ENCODE peak calls at places on chromosomes 6 and 20, in ten cellular contexts. K is activated naive CD4-positive, alpha-beta T cell treated with anti-CD3 and anti-CD28 coated beads, Interleukin-2, amount 50 U/mL, for 16 hours; M is tibial nerve; E is posterior vena cava; D is psoas muscle; S is ELR; P is stimulated activated effector memory CD8-positive, alpha-beta T cell treated with anti-CD3 and anti-CD28 coated beads, Interleukin-12 subunit alpha, Interleukin-12 subunit beta, amount 100 ng/mL, for 72 hours; Y is activated T-cell treated with anti-CD3 and anti-CD28 coated beads for 4 hours; V is H4; U is fibroblast of pulmonary artery. W is an unnamed sample.
A peak's percentile ranks its signal among the peaks of the same experiment; 100 is the strongest.

GRCh38 chr6:132730560-132730959 is 16.7 kb upstream of the VNN1 start:
- DNase-seq in K (no peak), M (no peak), E (no peak), D (no peak), S (peak; percentile 93), P (no peak), Y (no peak), V (peak; percentile 74), U (peak; percentile 26), W (peak; percentile 55)

GRCh38 chr6:98054453-98054852 is 771.4 kb upstream of the MMS22L start:
- DNase-seq in K (no peak), M (no peak), E (no peak), D (no peak), S (peak; percentile 2), P (no peak), Y (no peak), V (peak; percentile 13), U (peak; percentile 0), W (no peak)

GRCh38 chr6:91498576-91498975 is 911.7 kb upstream of the MAP3K7 start:
- DNase-seq in K (no peak), M (no peak), E (no peak), D (no peak), S (no peak), P (no peak), Y (no peak), V (no peak), U (no peak), W (no peak)

GRCh38 chr20:24831232-24831631 is 117.8 kb upstream of the CST7 start:
- DNase-seq in K (no peak), M (no peak), E (no peak), D (no peak), S (no peak), P (no peak), Y (no peak), V (no peak), U (no peak), W (no peak)

GRCh38 chr20:5400164-5400762 is 83.5 kb upstream of the PROKR2 start:
- DNase-seq in K (no peak), M (no peak), E (no peak), D (no peak), S (peak; percentile 19), P (no peak), Y (no peak), V (no peak), U (peak; percentile 46), W (peak; percentile 2)

GRCh38 chr6:120147218-120147871 is 797.8 kb upstream of the MAN1A1 start:
- DNase-seq in K (no peak), M (no peak), E (peak; percentile 16), D (no peak), S (no peak), P (no peak), Y (no peak), V (no peak), U (no peak), W (no peak)

GRCh38 chr6:327538-328183 is 35.4 kb downstream of the DUSP22 start:
- DNase-seq in K (no peak), M (peak; percentile 17), E (peak; percentile 84), D (no peak), S (peak; percentile 3), P (no peak), Y (no peak), V (no peak), U (peak; percentile 27), W (peak; percentile 72)

GRCh38 chr20:3798405-3798768 is 2.3 kb downstream of the CDC25B start:
- DNase-seq in K (no peak), M (no peak), E (peak; percentile 70), D (peak; percentile 39), S (no peak), P (no peak), Y (no peak), V (no peak), U (no peak), W (no peak)

GRCh38 chr6:153084393-153084792 is 46.7 kb downstream of the RGS17 start:
- DNase-seq in K (no peak), M (no peak), E (no peak), D (no peak), S (peak; percentile 46), P (no peak), Y (no peak), V (no peak), U (peak; percentile 75), W (peak; percentile 46)

GRCh38 chr20:7989379-7989778 is 30.2 kb downstream of the TMX4 start:
- DNase-seq in K (no peak), M (no peak), E (no peak), D (no peak), S (no peak), P (no peak), Y (no peak), V (no peak), U (no peak), W (peak; percentile 10)

GRCh38 chr20:62744761-62745160 is 36.1 kb downstream of the NTSR1 start:
- DNase-seq in K (peak; percentile 12), M (no peak), E (no peak), D (peak; percentile 32), S (no peak), P (no peak), Y (no peak), V (no peak), U (no peak), W (no peak)

GRCh38 chr6:140744648-140745320 is 1370.3 kb upstream of the CITED2 start:
- DNase-seq in K (no peak), M (no peak), E (no peak), D (no peak), S (peak; percentile 63), P (peak; percentile 49), Y (no peak), V (peak; percentile 7), U (peak; percentile 79), W (peak; percentile 69)

GRCh38 chr6:15183979-15184378 is 61.9 kb upstream of the JARID2 start:
- DNase-seq in K (peak; percentile 44), M (no peak), E (peak; percentile 35), D (no peak), S (no peak), P (no peak), Y (peak; percentile 5), V (no peak), U (no peak), W (no peak)

GRCh38 chr6:40195751-40196518 is 261.7 kb upstream of the MOCS1 start:
- DNase-seq in K (no peak), M (no peak), E (no peak), D (no peak), S (no peak), P (no peak), Y (no peak), V (no peak), U (no peak), W (no peak)

GRCh38 chr20:36861625-36861874 is 14.4 kb upstream of the TLDC2 start:
- DNase-seq in K (no peak), M (no peak), E (no peak), D (no peak), S (peak; percentile 54), P (no peak), Y (no peak), V (no peak), U (no peak), W (no peak)

GRCh38 chr6:72916298-72916697 is 294.4 kb downstream of the KCNQ5 start:
- DNase-seq in K (no peak), M (no peak), E (no peak), D (no peak), S (no peak), P (no peak), Y (no peak), V (no peak), U (peak; percentile 63), W (no peak)

GRCh38 chr6:82129814-82130213 is 117.7 kb downstream of the IBTK start:
- DNase-seq in K (no peak), M (no peak), E (no peak), D (no peak), S (no peak), P (no peak), Y (no peak), V (no peak), U (no peak), W (peak; percentile 23)

GRCh38 chr6:137736048-137736846 is 130.8 kb upstream of the TNFAIP3 start:
- DNase-seq in K (no peak), M (no peak), E (no peak), D (no peak), S (no peak), P (no peak), Y (peak; percentile 3), V (no peak), U (no peak), W (peak; percentile 43)

GRCh38 chr20:34549291-34549928 is 9.1 kb upstream of the MAP1LC3A start:
- DNase-seq in K (no peak), M (no peak), E (no peak), D (no peak), S (peak; percentile 34), P (no peak), Y (no peak), V (no peak), U (peak; percentile 31), W (no peak)

GRCh38 chr6:37068523-37069270 is 63.2 kb downstream of the FGD2 start:
- DNase-seq in K (no peak), M (no peak), E (no peak), D (peak; percentile 34), S (no peak), P (no peak), Y (no peak), V (no peak), U (no peak), W (no peak)

GRCh38 chr20:14716251-14716650 is 378.8 kb upstream of the FLRT3 start:
- DNase-seq in K (no peak), M (no peak), E (no peak), D (no peak), S (no peak), P (no peak), Y (no peak), V (no peak), U (no peak), W (no peak)

GRCh38 chr6:13074746-13075490 is 253.4 kb downstream of the TBC1D7 start:
- DNase-seq in K (no peak), M (no peak), E (no peak), D (no peak), S (no peak), P (no peak), Y (no peak), V (no peak), U (no peak), W (no peak)

GRCh38 chr6:150143521-150144293 is 863 bp downstream of the PPP1R14C start:
- DNase-seq in K (no peak), M (no peak), E (no peak), D (peak; percentile 65), S (no peak), P (no peak), Y (no peak), V (no peak), U (no peak), W (no peak)

GRCh38 chr20:46260480-46260879 is 47.8 kb downstream of the CDH22 start:
- DNase-seq in K (no peak), M (no peak), E (no peak), D (peak; percentile 91), S (no peak), P (no peak), Y (no peak), V (peak; percentile 58), U (no peak), W (no peak)

GRCh38 chr6:11213305-11214106 is 19.0 kb downstream of the NEDD9 start:
- DNase-seq in K (no peak), M (no peak), E (no peak), D (no peak), S (no peak), P (no peak), Y (no peak), V (no peak), U (peak; percentile 74), W (no peak)

GRCh38 chr6:105769987-105770386 is 316.1 kb upstream of the PRDM1 start:
- DNase-seq in K (no peak), M (no peak), E (no peak), D (no peak), S (peak; percentile 89), P (no peak), Y (no peak), V (no peak), U (no peak), W (peak; percentile 41)

GRCh38 chr6:159973951-159974350 is 5.1 kb downstream of the IGF2R start:
- DNase-seq in K (no peak), M (no peak), E (no peak), D (no peak), S (peak; percentile 80), P (peak; percentile 50), Y (no peak), V (no peak), U (peak; percentile 67), W (peak; percentile 71)

GRCh38 chr6:89999154-89999553 is 104.9 kb downstream of the GJA10 start:
- DNase-seq in K (no peak), M (no peak), E (no peak), D (peak; percentile 57), S (no peak), P (peak; percentile 63), Y (no peak), V (peak; percentile 53), U (no peak), W (peak; percentile 42)

W was measured in fibroblast of lung.